ENCODE peak calls at places on chromosomes 7 and 10, in six cellular contexts. L is left colon, N is NCI-H2081, H is left lobe of liver, F is EH, E is NCI-H1417. J is an unnamed sample.

GRCh38 chr7:31002256-31002655 is 38.5 kb downstream of the GHRHR start:
- DNase-seq in L (no peak), N (no peak), H (no peak), F (peak; percentile 39), E (no peak), J (no peak)

GRCh38 chr7:143250822-143251221 is 12.4 kb upstream of the GSTK1 start:
- DNase-seq in L (no peak), N (no peak), H (no peak), F (no peak), E (no peak), J (no peak)

GRCh38 chr10:18618995-18619394 is 32.4 kb downstream of the NSUN6 start:
- DNase-seq in L (no peak), N (no peak), H (peak; percentile 70), F (no peak), E (no peak), J (peak; percentile 17)

GRCh38 chr7:28020302-28020940 is 160.2 kb downstream of the JAZF1 start:
- DNase-seq in L (peak; percentile 55), N (peak; percentile 69), H (peak; percentile 62), F (peak; percentile 84), E (peak; percentile 74), J (peak; percentile 60)

GRCh38 chr7:55733584-55733983 is 129.0 kb downstream of the SEPTIN14 start:
- DNase-seq in L (no peak), N (no peak), H (no peak), F (peak; percentile 18), E (no peak), J (peak; percentile 65)

GRCh38 chr7:44617225-44617885 is 10.9 kb downstream of the OGDH start:
- DNase-seq in L (no peak), N (no peak), H (no peak), F (peak; percentile 68), E (no peak), J (peak; percentile 36)

GRCh38 chr7:34281260-34281659 is 375.9 kb downstream of the BMPER start:
- DNase-seq in L (no peak), N (no peak), H (no peak), F (peak; percentile 27), E (no peak), J (no peak)

GRCh38 chr10:113899952-113900598 is 45.6 kb downstream of the NHLRC2 start:
- DNase-seq in L (no peak), N (no peak), H (no peak), F (peak; percentile 7), E (no peak), J (no peak)

GRCh38 chr10:89867964-89868363 is 166.6 kb downstream of the KIF20B start:
- DNase-seq in L (no peak), N (no peak), H (no peak), F (peak; percentile 46), E (no peak), J (no peak)

GRCh38 chr10:124037784-124038183 is 55.6 kb downstream of the CHST15 start:
- DNase-seq in L (no peak), N (no peak), H (no peak), F (no peak), E (no peak), J (peak; percentile 46)

GRCh38 chr10:132539431-132539839 is 1.8 kb downstream of the INPP5A start:
- DNase-seq in L (peak; percentile 44), N (no peak), H (peak; percentile 85), F (peak; percentile 34), E (no peak), J (peak; percentile 80)

GRCh38 chr10:31635415-31636065 is 293.1 kb downstream of the ARHGAP12 start:
- DNase-seq in L (no peak), N (no peak), H (no peak), F (peak; percentile 66), E (no peak), J (no peak)

GRCh38 chr10:132162590-132163277 is 24.0 kb upstream of the DPYSL4 start:
- DNase-seq in L (peak; percentile 54), N (no peak), H (no peak), F (no peak), E (no peak), J (peak; percentile 83)

GRCh38 chr10:49115796-49116508 is 630 bp upstream of the VSTM4 start:
- DNase-seq in L (no peak), N (no peak), H (no peak), F (no peak), E (no peak), J (no peak)

GRCh38 chr10:20289055-20289454 is 472.8 kb downstream of the PLXDC2 start:
- DNase-seq in L (no peak), N (no peak), H (no peak), F (no peak), E (no peak), J (no peak)

GRCh38 chr10:81696609-81697388 is 178.2 kb upstream of the NRG3 start:
- DNase-seq in L (no peak), N (no peak), H (no peak), F (no peak), E (no peak), J (no peak)

GRCh38 chr7:23105086-23105643 is 420 bp upstream of the KLHL7 start:
- DNase-seq in L (no peak), N (no peak), H (no peak), F (no peak), E (peak; percentile 54), J (no peak)

GRCh38 chr10:131300508-131300907 is 11.0 kb downstream of the TCERG1L start:
- DNase-seq in L (no peak), N (no peak), H (no peak), F (no peak), E (no peak), J (no peak)

GRCh38 chr10:43254199-43254730 is 12.6 kb downstream of the RASGEF1A start:
- DNase-seq in L (peak; percentile 24), N (no peak), H (no peak), F (no peak), E (no peak), J (peak; percentile 71)

GRCh38 chr7:87648316-87648715 is 20.1 kb downstream of the RUNDC3B start:
- DNase-seq in L (no peak), N (no peak), H (no peak), F (no peak), E (no peak), J (no peak)

GRCh38 chr10:52636874-52637273 is 135.7 kb downstream of the MBL2 start:
- DNase-seq in L (no peak), N (no peak), H (no peak), F (no peak), E (no peak), J (no peak)

GRCh38 chr7:91034459-91035368 is 229.5 kb upstream of the FZD1 start:
- DNase-seq in L (no peak), N (peak; percentile 92), H (peak; percentile 55), F (peak; percentile 63), E (peak; percentile 88), J (peak; percentile 75)

GRCh38 chr7:916291-916941 is 38.1 kb downstream of the ADAP1 start:
- DNase-seq in L (peak; percentile 43), N (no peak), H (no peak), F (no peak), E (peak; percentile 60), J (no peak)

GRCh38 chr7:107032050-107032449 is 12.5 kb upstream of the PRKAR2B start:
- DNase-seq in L (no peak), N (no peak), H (no peak), F (no peak), E (no peak), J (no peak)

GRCh38 chr10:11824825-11825224 is 1.7 kb downstream of the PROSER2 start:
- DNase-seq in L (no peak), N (no peak), H (peak; percentile 55), F (no peak), E (no peak), J (no peak)

GRCh38 chr10:6953131-6953834 is 373.2 kb upstream of the PRKCQ start:
- DNase-seq in L (no peak), N (no peak), H (no peak), F (peak; percentile 64), E (no peak), J (no peak)

GRCh38 chr7:86950360-86950759 is 109.1 kb downstream of the ELAPOR2 start:
- DNase-seq in L (no peak), N (no peak), H (no peak), F (no peak), E (no peak), J (no peak)

GRCh38 chr7:155792315-155792960 is 19.8 kb downstream of the SHH start:
- DNase-seq in L (no peak), N (no peak), H (no peak), F (no peak), E (no peak), J (peak; percentile 61)

GRCh38 chr10:96448021-96448457 is 65.7 kb downstream of the TLL2 start:
- DNase-seq in L (peak; percentile 38), N (no peak), H (no peak), F (no peak), E (no peak), J (no peak)

GRCh38 chr7:88226886-88227516 is 7.2 kb upstream of the SRI start:
- DNase-seq in L (peak; percentile 82), N (no peak), H (peak; percentile 88), F (peak; percentile 68), E (no peak), J (peak; percentile 38)

GRCh38 chr7:13821152-13821787 is 168.2 kb downstream of the ETV1 start:
- DNase-seq in L (no peak), N (no peak), H (no peak), F (no peak), E (no peak), J (peak; percentile 79)

GRCh38 chr7:1387261-1387660 is 72.0 kb downstream of the MICALL2 start:
- DNase-seq in L (no peak), N (no peak), H (no peak), F (no peak), E (no peak), J (peak; percentile 64)

GRCh38 chr10:134743-135600 is at the start of gene ZMYND11:
- DNase-seq in L (peak; percentile 58), N (peak; percentile 36), H (peak; percentile 75), F (peak; percentile 74), E (peak; percentile 80), J (peak; percentile 95)

GRCh38 chr10:11353229-11353896 is 258.1 kb downstream of the USP6NL start:
- DNase-seq in L (no peak), N (no peak), H (no peak), F (no peak), E (no peak), J (no peak)

GRCh38 chr7:158274996-158275395 is 312.6 kb downstream of the PTPRN2 start:
- DNase-seq in L (peak; percentile 2), N (no peak), H (no peak), F (no peak), E (no peak), J (peak; percentile 67)

J was measured in osteoblast.